ENCODE peak calls at places on chromosome 2, in six cellular contexts. One of them, this sample, is unnamed.

GRCh38 chr2:127313359-127313758 is 19.4 kb upstream of the ERCC3 start:
- DNase-seq in HTR-8/SVneo: no peak
- DNase-seq in tibial artery: no peak
- DNase-seq in foreskin fibroblast: no peak
- DNase-seq in NT2/D1: no peak
- DNase-seq in amniotic epithelial cell: no peak
- DNase-seq in this sample: no peak

GRCh38 chr2:67295406-67295805 is 101.7 kb upstream of the ETAA1 start:
- DNase-seq in HTR-8/SVneo: no peak
- DNase-seq in NT2/D1: no peak
- DNase-seq in tibial artery: no peak
- DNase-seq in amniotic epithelial cell: no peak
- DNase-seq in foreskin fibroblast: no peak
- DNase-seq in this sample: no peak

GRCh38 chr2:45705233-45705632 is 53.8 kb downstream of the PRKCE start:
- DNase-seq in tibial artery: no peak
- DNase-seq in amniotic epithelial cell: no peak
- DNase-seq in foreskin fibroblast: no peak
- DNase-seq in HTR-8/SVneo: no peak
- DNase-seq in NT2/D1: no peak
- DNase-seq in this sample: no peak

GRCh38 chr2:159208449-159208848 is 78.1 kb downstream of the WDSUB1 start:
- DNase-seq in NT2/D1: no peak
- DNase-seq in foreskin fibroblast: no peak
- DNase-seq in HTR-8/SVneo: no peak
- DNase-seq in amniotic epithelial cell: no peak
- DNase-seq in tibial artery: peak
- DNase-seq in this sample: no peak

GRCh38 chr2:112880696-112881095 is 30.3 kb upstream of the IL37 start:
- DNase-seq in tibial artery: no peak
- DNase-seq in amniotic epithelial cell: peak
- DNase-seq in foreskin fibroblast: no peak
- DNase-seq in NT2/D1: no peak
- DNase-seq in HTR-8/SVneo: no peak
- DNase-seq in this sample: peak

GRCh38 chr2:72135921-72136320 is 11.7 kb downstream of the CYP26B1 start:
- DNase-seq in NT2/D1: no peak
- DNase-seq in HTR-8/SVneo: no peak
- DNase-seq in foreskin fibroblast: no peak
- DNase-seq in amniotic epithelial cell: no peak
- DNase-seq in tibial artery: peak
- DNase-seq in this sample: no peak

GRCh38 chr2:130878316-130878715 is 41.6 kb downstream of the ARHGEF4 start:
- DNase-seq in NT2/D1: no peak
- DNase-seq in HTR-8/SVneo: no peak
- DNase-seq in foreskin fibroblast: no peak
- DNase-seq in amniotic epithelial cell: no peak
- DNase-seq in tibial artery: peak
- DNase-seq in this sample: no peak

GRCh38 chr2:128498086-128498485 is 179.4 kb upstream of the HS6ST1 start:
- DNase-seq in foreskin fibroblast: no peak
- DNase-seq in HTR-8/SVneo: no peak
- DNase-seq in NT2/D1: no peak
- DNase-seq in tibial artery: peak
- DNase-seq in amniotic epithelial cell: no peak
- DNase-seq in this sample: no peak

GRCh38 chr2:179703702-179704101 is 157.7 kb downstream of the ZNF385B start:
- DNase-seq in HTR-8/SVneo: no peak
- DNase-seq in NT2/D1: no peak
- DNase-seq in amniotic epithelial cell: no peak
- DNase-seq in tibial artery: no peak
- DNase-seq in foreskin fibroblast: no peak
- DNase-seq in this sample: no peak

GRCh38 chr2:172725741-172726140 is 9.9 kb upstream of the RAPGEF4 start:
- DNase-seq in tibial artery: no peak
- DNase-seq in amniotic epithelial cell: no peak
- DNase-seq in HTR-8/SVneo: no peak
- DNase-seq in NT2/D1: no peak
- DNase-seq in foreskin fibroblast: no peak
- DNase-seq in this sample: no peak

GRCh38 chr2:88690591-88691338 is 708 bp upstream of the RPIA start:
- DNase-seq in tibial artery: no peak
- DNase-seq in amniotic epithelial cell: peak
- DNase-seq in HTR-8/SVneo: no peak
- DNase-seq in NT2/D1: no peak
- DNase-seq in foreskin fibroblast: no peak
- DNase-seq in this sample: no peak

GRCh38 chr2:240930096-240930630 is 24.0 kb downstream of the CROCC2 start:
- DNase-seq in HTR-8/SVneo: no peak
- DNase-seq in NT2/D1: no peak
- DNase-seq in amniotic epithelial cell: no peak
- DNase-seq in tibial artery: peak
- DNase-seq in foreskin fibroblast: no peak
- DNase-seq in this sample: no peak

GRCh38 chr2:156087875-156088274 is 244.6 kb downstream of the NR4A2 start:
- DNase-seq in tibial artery: no peak
- DNase-seq in NT2/D1: no peak
- DNase-seq in amniotic epithelial cell: no peak
- DNase-seq in HTR-8/SVneo: no peak
- DNase-seq in foreskin fibroblast: no peak
- DNase-seq in this sample: peak

GRCh38 chr2:23569761-23570383 is 184.9 kb downstream of the KLHL29 start:
- DNase-seq in NT2/D1: no peak
- DNase-seq in tibial artery: no peak
- DNase-seq in HTR-8/SVneo: no peak
- DNase-seq in foreskin fibroblast: no peak
- DNase-seq in amniotic epithelial cell: no peak
- DNase-seq in this sample: no peak

GRCh38 chr2:33478968-33479691 is 2.7 kb downstream of the RASGRP3 start:
- DNase-seq in HTR-8/SVneo: no peak
- DNase-seq in foreskin fibroblast: no peak
- DNase-seq in amniotic epithelial cell: no peak
- DNase-seq in NT2/D1: no peak
- DNase-seq in tibial artery: no peak
- DNase-seq in this sample: no peak

GRCh38 chr2:226327830-226328229 is 471.8 kb downstream of the IRS1 start:
- DNase-seq in foreskin fibroblast: no peak
- DNase-seq in HTR-8/SVneo: no peak
- DNase-seq in amniotic epithelial cell: no peak
- DNase-seq in NT2/D1: no peak
- DNase-seq in tibial artery: no peak
- DNase-seq in this sample: no peak

GRCh38 chr2:226649871-226650660 is 149.6 kb downstream of the IRS1 start:
- DNase-seq in foreskin fibroblast: peak
- DNase-seq in NT2/D1: peak
- DNase-seq in tibial artery: peak
- DNase-seq in amniotic epithelial cell: peak
- DNase-seq in HTR-8/SVneo: peak
- DNase-seq in this sample: peak

GRCh38 chr2:164934790-164935466 is 20.4 kb downstream of the SLC38A11 start:
- DNase-seq in amniotic epithelial cell: no peak
- DNase-seq in NT2/D1: no peak
- DNase-seq in tibial artery: no peak
- DNase-seq in foreskin fibroblast: no peak
- DNase-seq in HTR-8/SVneo: no peak
- DNase-seq in this sample: no peak

GRCh38 chr2:27721335-27721734 is 50.2 kb upstream of the MRPL33 start:
- DNase-seq in amniotic epithelial cell: no peak
- DNase-seq in tibial artery: no peak
- DNase-seq in foreskin fibroblast: no peak
- DNase-seq in HTR-8/SVneo: no peak
- DNase-seq in NT2/D1: no peak
- DNase-seq in this sample: no peak

GRCh38 chr2:70133521-70134348 is 46.5 kb downstream of the PCBP1 start:
- DNase-seq in NT2/D1: no peak
- DNase-seq in tibial artery: no peak
- DNase-seq in HTR-8/SVneo: no peak
- DNase-seq in foreskin fibroblast: no peak
- DNase-seq in amniotic epithelial cell: peak
- DNase-seq in this sample: no peak

GRCh38 chr2:108944601-108945241 is 44.3 kb downstream of the EDAR start:
- DNase-seq in NT2/D1: no peak
- DNase-seq in amniotic epithelial cell: no peak
- DNase-seq in tibial artery: peak
- DNase-seq in HTR-8/SVneo: no peak
- DNase-seq in foreskin fibroblast: no peak
- DNase-seq in this sample: no peak

GRCh38 chr2:98601532-98602132 is 6.7 kb downstream of the COA5 start:
- DNase-seq in tibial artery: no peak
- DNase-seq in NT2/D1: peak
- DNase-seq in amniotic epithelial cell: peak
- DNase-seq in foreskin fibroblast: peak
- DNase-seq in HTR-8/SVneo: peak
- DNase-seq in this sample: peak

GRCh38 chr2:120857422-120857821 is 121.8 kb downstream of the GLI2 start:
- DNase-seq in HTR-8/SVneo: no peak
- DNase-seq in foreskin fibroblast: no peak
- DNase-seq in amniotic epithelial cell: no peak
- DNase-seq in tibial artery: peak
- DNase-seq in NT2/D1: no peak
- DNase-seq in this sample: no peak

GRCh38 chr2:95052301-95052700 is 26.8 kb downstream of the MAL start:
- DNase-seq in tibial artery: no peak
- DNase-seq in HTR-8/SVneo: no peak
- DNase-seq in foreskin fibroblast: no peak
- DNase-seq in NT2/D1: no peak
- DNase-seq in amniotic epithelial cell: no peak
- DNase-seq in this sample: no peak